ENCODE peak calls at places on chromosomes 13 and 19, in eight cellular contexts. E is tibial nerve; Z is stomach; B is midbrain; K is NB4; S is CD4-positive, CD25-positive, alpha-beta regulatory T cell; R is fibroblast of pulmonary artery; Y is aorta. J is an unnamed sample.

GRCh38 chr19:2815191-2815614 is 4.5 kb upstream of the ZNF554 start:
- DNase-seq in K (no peak), Y (no peak), R (no peak), Z (no peak), E (no peak), B (no peak), S (no peak), J (no peak)

GRCh38 chr19:14505488-14506239 is 9.7 kb upstream of the GIPC1 start:
- DNase-seq in Y (peak; percentile 67), S (peak; percentile 73), K (peak; percentile 58), B (no peak), E (no peak), Z (peak; percentile 69), R (peak; percentile 56), J (peak; percentile 75)

GRCh38 chr19:49216076-49216475 is 58.5 kb downstream of the TRPM4 start:
- DNase-seq in E (no peak), S (no peak), R (peak; percentile 26), K (no peak), B (no peak), Z (no peak), Y (no peak), J (no peak)

GRCh38 chr13:61761690-61762089 is 346.0 kb upstream of the PCDH20 start:
- DNase-seq in R (no peak), E (no peak), K (no peak), B (no peak), S (no peak), Y (no peak), Z (no peak), J (no peak)

GRCh38 chr13:25840261-25840660 is 211.6 kb downstream of the SHISA2 start:
- DNase-seq in Y (no peak), K (no peak), Z (no peak), E (no peak), R (no peak), S (no peak), B (no peak), J (no peak)

GRCh38 chr13:81171065-81171647 is 830.2 kb upstream of the SPRY2 start:
- DNase-seq in E (no peak), K (peak; percentile 31), Y (no peak), S (peak; percentile 2), R (peak; percentile 36), B (peak; percentile 48), Z (no peak), J (no peak)

GRCh38 chr19:42942187-42942789 is 5.3 kb upstream of the PSG7 start:
- DNase-seq in E (no peak), B (no peak), Z (no peak), R (peak; percentile 25), Y (no peak), S (peak; percentile 1), K (peak; percentile 1), J (no peak)

GRCh38 chr13:113591750-113592149 is 7.2 kb downstream of the TFDP1 start:
- DNase-seq in K (no peak), R (no peak), E (no peak), S (no peak), Z (peak; percentile 18), Y (no peak), B (no peak), J (no peak)

GRCh38 chr19:45995715-45996385 is 583 bp downstream of the CCDC61 start:
- DNase-seq in B (no peak), Y (no peak), E (no peak), S (no peak), R (peak; percentile 65), K (no peak), Z (no peak), J (peak; percentile 1)

GRCh38 chr13:60226507-60226906 is 62.8 kb upstream of the DIAPH3 start:
- DNase-seq in Z (no peak), K (peak; percentile 36), S (no peak), E (no peak), B (no peak), R (peak; percentile 48), Y (no peak), J (no peak)

GRCh38 chr19:46372901-46373572 is 26.1 kb downstream of the PPP5C start:
- DNase-seq in E (no peak), S (no peak), Z (no peak), B (no peak), K (peak; percentile 42), Y (no peak), R (peak; percentile 66), J (no peak)

GRCh38 chr19:50330365-50331078 is 1.3 kb upstream of the KCNC3 start:
- DNase-seq in R (peak; percentile 16), S (peak; percentile 91), E (peak; percentile 26), K (peak; percentile 79), Z (peak; percentile 78), B (peak; percentile 92), Y (peak; percentile 90), J (peak; percentile 89)

GRCh38 chr13:74554581-74555290 is 420.5 kb upstream of the KLF12 start:
- DNase-seq in R (no peak), S (no peak), Z (no peak), Y (no peak), E (no peak), B (no peak), K (no peak), J (no peak)

GRCh38 chr13:108155185-108156106 is 59.9 kb downstream of the LIG4 start:
- DNase-seq in K (peak; percentile 41), E (peak; percentile 77), Y (peak; percentile 46), Z (peak; percentile 75), B (peak; percentile 52), S (peak; percentile 53), R (peak; percentile 69), J (peak; percentile 67)

GRCh38 chr13:109840893-109841287 is 54.5 kb upstream of the IRS2 start:
- DNase-seq in S (no peak), E (no peak), K (no peak), Y (no peak), R (no peak), B (no peak), Z (no peak), J (no peak)

GRCh38 chr19:55241143-55241934 is 12.8 kb upstream of the TMEM86B start:
- DNase-seq in Y (peak; percentile 43), E (no peak), B (no peak), Z (no peak), R (no peak), K (no peak), S (no peak), J (no peak)

J was measured in Right ventricle myocardium superior.